ENCODE peak calls at places on chromosomes 6 and 20, in eight cellular contexts. Z is mucosa of descending colon; L is HAP-1; C is iris pigment epithelial cell; O is NT2/D1; R is WERI-Rb-1; U is spleen; N is stimulated activated CD4-positive, alpha-beta T cell treated with anti-CD3 and anti-CD28 coated beads, Interleukin-2, amount 100 ng/mL, for 24 hours. D is an unnamed sample.

GRCh38 chr6:128479048-128479666 is 41.2 kb downstream of the PTPRK start:
- DNase-seq in L (no peak), U (no peak), O (no peak), R (no peak), N (no peak), C (no peak), Z (no peak), D (no peak)

GRCh38 chr20:24095753-24096152 is 107.2 kb upstream of the GGTLC1 start:
- DNase-seq in C (no peak), L (no peak), R (no peak), U (no peak), O (no peak), N (no peak), Z (no peak), D (no peak)

GRCh38 chr6:22952076-22952475 is 382.7 kb downstream of the HDGFL1 start:
- DNase-seq in R (no peak), N (no peak), Z (no peak), U (no peak), L (no peak), O (no peak), C (no peak), D (no peak)

GRCh38 chr6:81362246-81362645 is 390.2 kb downstream of the TENT5A start:
- DNase-seq in N (no peak), R (no peak), Z (no peak), L (no peak), C (peak), O (no peak), U (no peak), D (no peak)

GRCh38 chr20:24734139-24734538 is 214.9 kb upstream of the CST7 start:
- DNase-seq in Z (no peak), L (no peak), R (no peak), U (no peak), C (no peak), N (no peak), O (no peak), D (no peak)

GRCh38 chr20:54151511-54152226 is 22.1 kb downstream of the CYP24A1 start:
- DNase-seq in C (no peak), Z (no peak), R (no peak), O (no peak), L (no peak), U (no peak), N (no peak), D (no peak)

GRCh38 chr6:46888578-46888977 is 33.2 kb downstream of the ADGRF5 start:
- DNase-seq in C (no peak), Z (no peak), N (no peak), R (no peak), L (no peak), U (no peak), O (no peak), D (no peak)

GRCh38 chr20:51500936-51501335 is 41.6 kb downstream of the NFATC2 start:
- DNase-seq in L (no peak), C (no peak), R (no peak), Z (no peak), U (no peak), N (no peak), O (no peak), D (no peak)

GRCh38 chr6:139409026-139409425 is 34.6 kb upstream of the CITED2 start:
- DNase-seq in C (peak), R (no peak), N (no peak), Z (no peak), L (no peak), O (no peak), U (no peak), D (no peak)

GRCh38 chr6:92180090-92180489 is 1239.3 kb downstream of the EPHA7 start:
- DNase-seq in C (no peak), R (no peak), O (no peak), U (no peak), Z (no peak), L (no peak), N (no peak), D (no peak)

GRCh38 chr6:12150812-12151432 is 138.8 kb downstream of the HIVEP1 start:
- DNase-seq in N (peak), R (peak), Z (peak), C (no peak), L (peak), O (peak), U (peak), D (peak)

GRCh38 chr20:49913399-49914047 is 1.8 kb downstream of the SPATA2 start:
- DNase-seq in R (no peak), O (no peak), N (no peak), U (no peak), L (no peak), C (no peak), Z (no peak), D (no peak)

GRCh38 chr6:63663147-63663877 is 27.7 kb downstream of the PHF3 start:
- DNase-seq in N (no peak), L (no peak), C (peak), O (no peak), U (no peak), R (no peak), Z (no peak), D (peak)

GRCh38 chr6:27747637-27748036 is 164.6 kb downstream of the OR2B2 start:
- DNase-seq in O (no peak), N (no peak), Z (no peak), L (no peak), C (no peak), R (no peak), U (no peak), D (no peak)

GRCh38 chr20:32762754-32763201 is 593 bp downstream of the DNMT3B start:
- DNase-seq in C (no peak), U (no peak), R (peak), O (no peak), Z (no peak), L (peak), N (peak), D (no peak)

GRCh38 chr20:49456646-49457045 is 25.8 kb downstream of the KCNB1 start:
- DNase-seq in L (no peak), R (no peak), O (no peak), U (no peak), N (no peak), Z (no peak), C (no peak), D (no peak)

GRCh38 chr20:7841967-7842301 is 98.3 kb downstream of the HAO1 start:
- DNase-seq in O (no peak), U (no peak), R (peak), Z (no peak), C (peak), N (no peak), L (no peak), D (no peak)

GRCh38 chr20:1320016-1320415 is 8.9 kb downstream of the SDCBP2 start:
- DNase-seq in C (no peak), R (no peak), U (peak), L (no peak), N (no peak), O (no peak), Z (no peak), D (no peak)

GRCh38 chr20:44709380-44709779 is 5.8 kb upstream of the CCN5 start:
- DNase-seq in N (no peak), O (no peak), R (no peak), L (no peak), C (no peak), U (no peak), Z (no peak), D (no peak)

D was measured in erythroblast.